ENCODE peak calls at places on chromosome 4, in ten cellular contexts. One of them, this sample, is unnamed.

GRCh38 chr4:70624226-70624793 is 4.2 kb upstream of the ENAM start:
- DNase-seq in Calu3: no peak
- DNase-seq in fibroblast of the aortic adventitia: no peak
- DNase-seq in RWPE1: no peak
- DNase-seq in HFFc6: no peak
- DNase-seq in transverse colon: no peak
- DNase-seq in fibroblast of mammary gland: no peak
- DNase-seq in GM13976: no peak
- DNase-seq in A673: no peak
- DNase-seq in vagina: no peak
- DNase-seq in this sample: no peak

GRCh38 chr4:58061967-58062366 is 951.8 kb upstream of the IGFBP7 start:
- DNase-seq in RWPE1: no peak
- DNase-seq in fibroblast of mammary gland: no peak
- DNase-seq in HFFc6: no peak
- DNase-seq in GM13976: no peak
- DNase-seq in transverse colon: no peak
- DNase-seq in Calu3: no peak
- DNase-seq in fibroblast of the aortic adventitia: no peak
- DNase-seq in A673: no peak
- DNase-seq in vagina: no peak
- DNase-seq in this sample: no peak

GRCh38 chr4:76811604-76812412 is 86.1 kb downstream of the SOWAHB start:
- DNase-seq in transverse colon: no peak
- DNase-seq in RWPE1: no peak
- DNase-seq in fibroblast of mammary gland: peak
- DNase-seq in A673: peak
- DNase-seq in vagina: no peak
- DNase-seq in fibroblast of the aortic adventitia: peak
- DNase-seq in GM13976: no peak
- DNase-seq in Calu3: no peak
- DNase-seq in HFFc6: peak
- DNase-seq in this sample: no peak

GRCh38 chr4:169282429-169283113 is 11.8 kb upstream of the SH3RF1 start:
- DNase-seq in A673: no peak
- DNase-seq in RWPE1: no peak
- DNase-seq in transverse colon: no peak
- DNase-seq in Calu3: no peak
- DNase-seq in GM13976: no peak
- DNase-seq in fibroblast of the aortic adventitia: no peak
- DNase-seq in vagina: no peak
- DNase-seq in HFFc6: peak
- DNase-seq in fibroblast of mammary gland: peak
- DNase-seq in this sample: no peak

GRCh38 chr4:40579983-40580382 is 49.7 kb downstream of the RBM47 start:
- DNase-seq in A673: no peak
- DNase-seq in vagina: no peak
- DNase-seq in fibroblast of mammary gland: peak
- DNase-seq in HFFc6: peak
- DNase-seq in fibroblast of the aortic adventitia: peak
- DNase-seq in RWPE1: peak
- DNase-seq in transverse colon: no peak
- DNase-seq in GM13976: no peak
- DNase-seq in Calu3: no peak
- DNase-seq in this sample: no peak

GRCh38 chr4:158015241-158015640 is 157.6 kb downstream of the GASK1B start:
- DNase-seq in Calu3: no peak
- DNase-seq in A673: no peak
- DNase-seq in GM13976: no peak
- DNase-seq in fibroblast of mammary gland: peak
- DNase-seq in vagina: no peak
- DNase-seq in transverse colon: no peak
- DNase-seq in HFFc6: peak
- DNase-seq in fibroblast of the aortic adventitia: peak
- DNase-seq in RWPE1: peak
- DNase-seq in this sample: no peak

GRCh38 chr4:173469622-173470021 is 60.4 kb downstream of the HAND2 start:
- DNase-seq in fibroblast of the aortic adventitia: no peak
- DNase-seq in RWPE1: no peak
- DNase-seq in GM13976: no peak
- DNase-seq in A673: no peak
- DNase-seq in transverse colon: no peak
- DNase-seq in HFFc6: no peak
- DNase-seq in fibroblast of mammary gland: no peak
- DNase-seq in Calu3: no peak
- DNase-seq in vagina: no peak
- DNase-seq in this sample: no peak

GRCh38 chr4:40482985-40483647 is 146.5 kb downstream of the RBM47 start:
- DNase-seq in vagina: no peak
- DNase-seq in transverse colon: no peak
- DNase-seq in HFFc6: no peak
- DNase-seq in fibroblast of the aortic adventitia: no peak
- DNase-seq in fibroblast of mammary gland: no peak
- DNase-seq in A673: no peak
- DNase-seq in RWPE1: no peak
- DNase-seq in Calu3: no peak
- DNase-seq in GM13976: no peak
- DNase-seq in this sample: no peak

GRCh38 chr4:3244002-3244401 is 5.0 kb upstream of the MSANTD1 start:
- DNase-seq in fibroblast of mammary gland: no peak
- DNase-seq in fibroblast of the aortic adventitia: no peak
- DNase-seq in HFFc6: no peak
- DNase-seq in RWPE1: no peak
- DNase-seq in A673: no peak
- DNase-seq in vagina: no peak
- DNase-seq in GM13976: no peak
- DNase-seq in Calu3: no peak
- DNase-seq in transverse colon: no peak
- DNase-seq in this sample: no peak

GRCh38 chr4:185638548-185639301 is 103.4 kb upstream of the PDLIM3 start:
- DNase-seq in HFFc6: no peak
- DNase-seq in Calu3: no peak
- DNase-seq in fibroblast of mammary gland: peak
- DNase-seq in vagina: no peak
- DNase-seq in RWPE1: no peak
- DNase-seq in fibroblast of the aortic adventitia: no peak
- DNase-seq in transverse colon: no peak
- DNase-seq in A673: no peak
- DNase-seq in GM13976: no peak
- DNase-seq in this sample: no peak

GRCh38 chr4:83691998-83692397 is 156.1 kb downstream of the GPAT3 start:
- DNase-seq in Calu3: no peak
- DNase-seq in fibroblast of mammary gland: no peak
- DNase-seq in transverse colon: no peak
- DNase-seq in fibroblast of the aortic adventitia: no peak
- DNase-seq in vagina: no peak
- DNase-seq in HFFc6: peak
- DNase-seq in RWPE1: no peak
- DNase-seq in GM13976: no peak
- DNase-seq in A673: no peak
- DNase-seq in this sample: no peak

GRCh38 chr4:107278791-107279481 is 242.8 kb upstream of the DKK2 start:
- DNase-seq in RWPE1: no peak
- DNase-seq in A673: no peak
- DNase-seq in vagina: no peak
- DNase-seq in fibroblast of mammary gland: peak
- DNase-seq in transverse colon: no peak
- DNase-seq in fibroblast of the aortic adventitia: peak
- DNase-seq in Calu3: no peak
- DNase-seq in GM13976: no peak
- DNase-seq in HFFc6: peak
- DNase-seq in this sample: no peak

GRCh38 chr4:169342159-169342865 is 71.6 kb upstream of the SH3RF1 start:
- DNase-seq in transverse colon: no peak
- DNase-seq in GM13976: no peak
- DNase-seq in A673: no peak
- DNase-seq in Calu3: no peak
- DNase-seq in RWPE1: no peak
- DNase-seq in fibroblast of mammary gland: no peak
- DNase-seq in vagina: no peak
- DNase-seq in fibroblast of the aortic adventitia: no peak
- DNase-seq in HFFc6: no peak
- DNase-seq in this sample: no peak

GRCh38 chr4:154076921-154077320 is 288.0 kb upstream of the SFRP2 start:
- DNase-seq in vagina: no peak
- DNase-seq in transverse colon: no peak
- DNase-seq in Calu3: no peak
- DNase-seq in fibroblast of mammary gland: peak
- DNase-seq in HFFc6: peak
- DNase-seq in A673: no peak
- DNase-seq in RWPE1: no peak
- DNase-seq in fibroblast of the aortic adventitia: no peak
- DNase-seq in GM13976: no peak
- DNase-seq in this sample: no peak

GRCh38 chr4:40486534-40486933 is 143.1 kb downstream of the RBM47 start:
- DNase-seq in GM13976: no peak
- DNase-seq in transverse colon: no peak
- DNase-seq in Calu3: no peak
- DNase-seq in fibroblast of mammary gland: peak
- DNase-seq in A673: no peak
- DNase-seq in HFFc6: peak
- DNase-seq in RWPE1: peak
- DNase-seq in vagina: no peak
- DNase-seq in fibroblast of the aortic adventitia: peak
- DNase-seq in this sample: no peak

GRCh38 chr4:167787231-167787630 is 305.1 kb upstream of the ANXA10 start:
- DNase-seq in GM13976: no peak
- DNase-seq in HFFc6: no peak
- DNase-seq in fibroblast of mammary gland: no peak
- DNase-seq in Calu3: no peak
- DNase-seq in RWPE1: no peak
- DNase-seq in fibroblast of the aortic adventitia: no peak
- DNase-seq in transverse colon: no peak
- DNase-seq in A673: peak
- DNase-seq in vagina: no peak
- DNase-seq in this sample: no peak

GRCh38 chr4:38800366-38800765 is 4.2 kb downstream of the TLR1 start:
- DNase-seq in vagina: no peak
- DNase-seq in transverse colon: no peak
- DNase-seq in Calu3: no peak
- DNase-seq in fibroblast of the aortic adventitia: no peak
- DNase-seq in GM13976: no peak
- DNase-seq in RWPE1: no peak
- DNase-seq in fibroblast of mammary gland: no peak
- DNase-seq in HFFc6: no peak
- DNase-seq in A673: no peak
- DNase-seq in this sample: no peak

GRCh38 chr4:69096111-69096656 is at the start of gene UGT2B7:
- DNase-seq in A673: no peak
- DNase-seq in HFFc6: no peak
- DNase-seq in fibroblast of the aortic adventitia: no peak
- DNase-seq in Calu3: no peak
- DNase-seq in transverse colon: no peak
- DNase-seq in RWPE1: peak
- DNase-seq in fibroblast of mammary gland: no peak
- DNase-seq in GM13976: no peak
- DNase-seq in vagina: no peak
- DNase-seq in this sample: no peak
- TF ChIP-seq CTCF in A673: no peak
- TF ChIP-seq CTCF in HFFc6: no peak
- TF ChIP-seq CTCF in fibroblast of the aortic adventitia: no peak
- TF ChIP-seq CTCF in Calu3: no peak
- TF ChIP-seq CTCF in transverse colon: no peak
- TF ChIP-seq CTCF in RWPE1: no peak
- TF ChIP-seq CTCF in fibroblast of mammary gland: no peak
- TF ChIP-seq CTCF in GM13976: no peak
- TF ChIP-seq CTCF in vagina: no peak
- TF ChIP-seq CTCF in this sample: no peak

GRCh38 chr4:31442236-31442635 is 722.1 kb downstream of the PCDH7 start:
- DNase-seq in HFFc6: no peak
- DNase-seq in transverse colon: no peak
- DNase-seq in A673: peak
- DNase-seq in fibroblast of mammary gland: no peak
- DNase-seq in Calu3: no peak
- DNase-seq in RWPE1: no peak
- DNase-seq in fibroblast of the aortic adventitia: no peak
- DNase-seq in vagina: no peak
- DNase-seq in GM13976: no peak
- DNase-seq in this sample: no peak
- TF ChIP-seq CTCF in HFFc6: no peak
- TF ChIP-seq CTCF in transverse colon: no peak
- TF ChIP-seq CTCF in A673: no peak
- TF ChIP-seq CTCF in fibroblast of mammary gland: no peak
- TF ChIP-seq CTCF in Calu3: no peak
- TF ChIP-seq CTCF in RWPE1: no peak
- TF ChIP-seq CTCF in fibroblast of the aortic adventitia: no peak
- TF ChIP-seq CTCF in vagina: no peak
- TF ChIP-seq CTCF in GM13976: no peak
- TF ChIP-seq CTCF in this sample: peak

GRCh38 chr4:27886075-27886474 is 1025.4 kb downstream of the STIM2 start:
- DNase-seq in transverse colon: no peak
- DNase-seq in fibroblast of the aortic adventitia: peak
- DNase-seq in A673: no peak
- DNase-seq in RWPE1: no peak
- DNase-seq in vagina: no peak
- DNase-seq in HFFc6: peak
- DNase-seq in GM13976: no peak
- DNase-seq in fibroblast of mammary gland: peak
- DNase-seq in Calu3: no peak
- DNase-seq in this sample: no peak

GRCh38 chr4:27887646-27888045 is 1027.0 kb downstream of the STIM2 start:
- DNase-seq in RWPE1: no peak
- DNase-seq in transverse colon: no peak
- DNase-seq in fibroblast of the aortic adventitia: no peak
- DNase-seq in Calu3: no peak
- DNase-seq in A673: no peak
- DNase-seq in fibroblast of mammary gland: no peak
- DNase-seq in GM13976: no peak
- DNase-seq in HFFc6: no peak
- DNase-seq in vagina: no peak
- DNase-seq in this sample: no peak

DNA sequence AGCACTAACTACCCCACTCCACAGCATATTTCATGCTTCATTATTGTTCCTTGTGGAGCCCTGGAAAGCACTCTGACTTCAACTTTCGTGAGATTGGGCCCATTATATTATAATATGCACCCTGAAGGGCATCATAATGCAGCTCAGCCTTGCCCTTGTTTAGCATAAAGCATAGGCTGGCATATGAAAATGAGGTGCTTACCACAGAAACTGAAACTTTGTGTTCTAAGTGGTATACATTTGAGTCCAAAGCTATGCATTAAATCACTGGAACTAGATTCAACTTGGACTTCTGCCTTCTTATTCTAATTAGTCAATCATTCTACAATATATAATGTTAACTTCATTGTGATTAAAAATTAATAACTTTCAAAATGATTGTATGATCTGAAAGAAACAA is 1027.9 kb downstream of the STIM2 start:
- DNase-seq in RWPE1: no peak
- DNase-seq in transverse colon: no peak
- DNase-seq in GM13976: no peak
- DNase-seq in fibroblast of mammary gland: no peak
- DNase-seq in A673: no peak
- DNase-seq in fibroblast of the aortic adventitia: no peak
- DNase-seq in vagina: no peak
- DNase-seq in HFFc6: no peak
- DNase-seq in Calu3: no peak
- DNase-seq in this sample: no peak
- TF ChIP-seq CTCF in RWPE1: no peak
- TF ChIP-seq CTCF in transverse colon: no peak
- TF ChIP-seq CTCF in GM13976: no peak
- TF ChIP-seq CTCF in fibroblast of mammary gland: no peak
- TF ChIP-seq CTCF in A673: no peak
- TF ChIP-seq CTCF in fibroblast of the aortic adventitia: no peak
- TF ChIP-seq CTCF in vagina: no peak
- TF ChIP-seq CTCF in HFFc6: no peak
- TF ChIP-seq CTCF in Calu3: no peak
- TF ChIP-seq CTCF in this sample: no peak

GRCh38 chr4:103207673-103208072 is 9.5 kb upstream of the CENPE start:
- DNase-seq in GM13976: no peak
- DNase-seq in transverse colon: no peak
- DNase-seq in vagina: no peak
- DNase-seq in A673: peak
- DNase-seq in fibroblast of mammary gland: peak
- DNase-seq in HFFc6: no peak
- DNase-seq in Calu3: peak
- DNase-seq in RWPE1: no peak
- DNase-seq in fibroblast of the aortic adventitia: no peak
- DNase-seq in this sample: no peak
- TF ChIP-seq CTCF in GM13976: no peak
- TF ChIP-seq CTCF in transverse colon: no peak
- TF ChIP-seq CTCF in vagina: no peak
- TF ChIP-seq CTCF in A673: peak
- TF ChIP-seq CTCF in fibroblast of mammary gland: peak
- TF ChIP-seq CTCF in HFFc6: no peak
- TF ChIP-seq CTCF in Calu3: no peak
- TF ChIP-seq CTCF in RWPE1: no peak
- TF ChIP-seq CTCF in fibroblast of the aortic adventitia: no peak
- TF ChIP-seq CTCF in this sample: peak

This sample was measured in OCI-LY7.